ENCODE peak calls at places on chromosomes 6 and 20, in eight cellular contexts. G is retinal pigment epithelial cell; Q is endothelial cell; K is keratinocyte; U is activated CD8-positive, alpha-beta memory T cell treated with anti-CD3 and anti-CD28 coated beads for 48 hours; F is erythroblast; X is DMS79; R is A172. I is an unnamed sample.

GRCh38 chr20:61656198-61656597 is 404.1 kb downstream of the CDH4 start:
- DNase-seq in G (no peak), Q (no peak), K (no peak), U (no peak), F (no peak), X (no peak), R (no peak), I (no peak)

GRCh38 chr6:154614101-154614500 is 103.6 kb upstream of the CNKSR3 start:
- DNase-seq in G (no peak), Q (no peak), K (no peak), U (no peak), F (no peak), X (no peak), R (no peak), I (no peak)

GRCh38 chr6:133921249-133921859 is 31.7 kb upstream of the TBPL1 start:
- DNase-seq in G (peak; percentile 28), Q (peak; percentile 83), K (no peak), U (peak; percentile 35), F (peak; percentile 75), X (peak; percentile 34), R (peak; percentile 77), I (peak; percentile 86)

GRCh38 chr20:4073852-4074741 is 58.7 kb upstream of the RNF24 start:
- DNase-seq in G (no peak), Q (no peak), K (no peak), U (no peak), F (no peak), X (no peak), R (no peak), I (peak; percentile 7)

GRCh38 chr20:23880426-23880825 is 878 bp upstream of the CST5 start:
- DNase-seq in G (no peak), Q (no peak), K (no peak), U (no peak), F (no peak), X (no peak), R (no peak), I (no peak)

GRCh38 chr6:43716099-43716498 is 28.5 kb upstream of the MRPS18A start:
- DNase-seq in G (no peak), Q (no peak), K (no peak), U (no peak), F (no peak), X (no peak), R (no peak), I (no peak)

GRCh38 chr6:140731741-140732140 is 1357.3 kb upstream of the CITED2 start:
- DNase-seq in G (no peak), Q (no peak), K (no peak), U (no peak), F (no peak), X (no peak), R (no peak), I (no peak)

GRCh38 chr20:46255440-46256104 is 52.7 kb downstream of the CDH22 start:
- DNase-seq in G (peak; percentile 37), Q (peak; percentile 26), K (peak; percentile 87), U (no peak), F (peak; percentile 32), X (peak; percentile 68), R (peak; percentile 87), I (peak; percentile 96)

I was measured in colonic mucosa.